ENCODE peak calls at places on chromosomes 1 and 21, in seven cellular contexts. O, F, Z, E, D, U and V are unnamed samples.
A peak's percentile ranks its signal among the peaks of the same experiment; 100 is the strongest.

GRCh38 chr1:205827623-205828022 is 14.6 kb upstream of the SLC41A1 start:
- DNase-seq in O (no peak), F (no peak), Z (no peak), E (no peak), D (no peak), U (no peak), V (no peak)

GRCh38 chr21:34796518-34797201 is 127.9 kb downstream of the CLIC6 start:
- DNase-seq in O (no peak), F (no peak), Z (no peak), E (no peak), D (no peak), U (no peak), V (no peak)

GRCh38 chr1:175725684-175726083 is 17.7 kb downstream of the TNR start:
- DNase-seq in O (no peak), F (peak; percentile 69), Z (peak; percentile 41), E (peak; percentile 62), D (no peak), U (peak; percentile 21), V (no peak)

GRCh38 chr1:21534674-21535378 is 25.6 kb downstream of the ALPL start:
- DNase-seq in O (no peak), F (peak; percentile 41), Z (peak; percentile 79), E (peak; percentile 56), D (no peak), U (peak; percentile 66), V (no peak)

GRCh38 chr1:116483481-116484309 is 87.1 kb downstream of the CD58 start:
- DNase-seq in O (no peak), F (no peak), Z (peak; percentile 57), E (no peak), D (no peak), U (no peak), V (no peak)

GRCh38 chr1:119286587-119287181 is 81.9 kb upstream of the HAO2 start:
- DNase-seq in O (no peak), F (peak; percentile 53), Z (peak; percentile 33), E (peak; percentile 62), D (no peak), U (peak; percentile 54), V (no peak)

GRCh38 chr1:212979340-212980122 is 29.2 kb downstream of the VASH2 start:
- DNase-seq in O (no peak), F (no peak), Z (no peak), E (no peak), D (no peak), U (peak; percentile 72), V (no peak)

GRCh38 chr1:22551591-22552370 is 11.5 kb upstream of the EPHA8 start:
- DNase-seq in O (no peak), F (no peak), Z (no peak), E (no peak), D (no peak), U (no peak), V (no peak)

GRCh38 chr1:5009376-5010065 is 355.1 kb downstream of the AJAP1 start:
- DNase-seq in O (no peak), F (no peak), Z (no peak), E (no peak), D (no peak), U (no peak), V (no peak)

GRCh38 chr21:33237446-33237845 is 7.7 kb downstream of the IFNAR2 start:
- DNase-seq in O (no peak), F (no peak), Z (no peak), E (no peak), D (no peak), U (no peak), V (no peak)

GRCh38 chr1:245822997-245823396 is 668.2 kb downstream of the KIF26B start:
- DNase-seq in O (no peak), F (no peak), Z (peak; percentile 97), E (no peak), D (peak; percentile 92), U (no peak), V (no peak)

GRCh38 chr1:230677200-230677599 is 34.9 kb downstream of the COG2 start:
- DNase-seq in O (no peak), F (no peak), Z (no peak), E (no peak), D (no peak), U (no peak), V (no peak)

GRCh38 chr1:56202743-56203142 is 376.6 kb downstream of the PLPP3 start:
- DNase-seq in O (no peak), F (no peak), Z (no peak), E (no peak), D (no peak), U (no peak), V (no peak)

GRCh38 chr1:165218666-165219065 is 137.8 kb downstream of the LMX1A start:
- DNase-seq in O (no peak), F (peak; percentile 57), Z (no peak), E (no peak), D (no peak), U (no peak), V (no peak)

GRCh38 chr21:31520506-31521163 is 138.9 kb upstream of the SOD1 start:
- DNase-seq in O (no peak), F (no peak), Z (no peak), E (no peak), D (no peak), U (no peak), V (no peak)

GRCh38 chr1:26538480-26539412 is 9.2 kb downstream of the RPS6KA1 start:
- DNase-seq in O (no peak), F (peak; percentile 29), Z (peak; percentile 59), E (peak; percentile 37), D (no peak), U (peak; percentile 67), V (no peak)

GRCh38 chr1:230000439-230001184 is 66.4 kb upstream of the GALNT2 start:
- DNase-seq in O (no peak), F (no peak), Z (no peak), E (no peak), D (no peak), U (no peak), V (no peak)

GRCh38 chr1:162682013-162682419 is 49.8 kb downstream of the DDR2 start:
- DNase-seq in O (no peak), F (no peak), Z (no peak), E (no peak), D (no peak), U (no peak), V (no peak)
- TF ChIP-seq CTCF in O (no peak), F (no peak), Z (no peak), E (no peak), D (no peak), U (no peak), V (no peak)

DNA sequence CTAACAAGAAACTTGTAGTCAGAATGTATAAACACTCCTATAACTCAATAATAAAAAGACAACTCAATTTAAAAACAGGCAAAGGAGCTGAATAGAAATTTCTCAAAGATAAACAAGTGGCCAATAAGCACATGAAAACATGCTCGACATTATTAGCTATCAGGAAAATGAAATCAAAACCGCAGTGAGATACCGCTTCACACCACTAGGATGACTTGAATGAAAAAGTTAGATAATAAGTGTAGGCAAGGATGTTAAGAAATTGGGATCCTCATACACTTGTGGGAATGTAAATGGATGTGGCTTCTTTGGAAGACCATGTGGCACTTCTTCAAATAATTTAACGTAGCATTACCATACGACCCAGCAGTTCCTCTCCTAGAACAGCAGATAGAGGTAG is 8.9 kb downstream of the RALGPS2 start:
- DNase-seq in O (no peak), F (no peak), Z (no peak), E (no peak), D (no peak), U (no peak), V (no peak)
- TF ChIP-seq CTCF in O (peak; percentile 32), F (peak; percentile 27), Z (peak; percentile 30), E (peak; percentile 71), D (no peak), U (no peak), V (no peak)

DNA sequence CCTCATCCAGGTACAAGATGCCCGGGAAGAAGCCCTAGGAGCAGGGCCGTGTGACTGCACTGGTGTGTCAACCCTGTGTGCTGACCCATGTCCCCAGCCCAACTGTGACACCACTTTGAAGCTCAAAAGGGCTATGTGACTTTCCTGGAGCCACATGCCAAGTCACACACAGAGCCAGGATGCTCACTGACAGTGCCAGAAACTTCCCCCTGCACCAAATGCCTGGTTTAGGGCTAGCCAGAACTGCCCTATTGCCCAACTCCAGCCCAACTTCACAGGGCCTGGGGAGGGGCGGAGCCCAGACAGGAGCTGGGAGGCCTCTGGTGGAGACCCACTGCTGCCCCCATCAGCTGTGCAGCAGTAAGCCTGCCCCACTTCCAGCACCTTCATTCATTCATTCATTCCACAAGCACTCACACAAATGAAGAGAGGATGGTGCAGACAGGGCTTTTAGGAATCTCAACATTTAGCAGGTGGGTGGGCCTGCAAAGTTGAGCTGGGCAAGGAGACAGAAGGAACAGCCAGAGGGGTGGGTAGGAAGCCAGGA is 36.7 kb downstream of the KCNQ4 start:
- DNase-seq in O (no peak), F (no peak), Z (no peak), E (no peak), D (no peak), U (no peak), V (no peak)
- TF ChIP-seq CTCF in O (no peak), F (no peak), Z (no peak), E (no peak), D (no peak), U (no peak), V (no peak)

GRCh38 chr1:32105338-32105737 is 2.5 kb upstream of the KPNA6 start:
- DNase-seq in O (no peak), F (no peak), Z (no peak), E (no peak), D (no peak), U (no peak), V (no peak)

GRCh38 chr1:32111040-32111628 is 3.3 kb downstream of the KPNA6 start:
- DNase-seq in O (no peak), F (no peak), Z (no peak), E (no peak), D (no peak), U (no peak), V (no peak)

GRCh38 chr1:32111789-32112188 is 3.9 kb downstream of the KPNA6 start:
- DNase-seq in O (no peak), F (no peak), Z (peak; percentile 25), E (no peak), D (no peak), U (no peak), V (no peak)

GRCh38 chr1:32106663-32107273 is 1.1 kb upstream of the KPNA6 start:
- DNase-seq in O (no peak), F (no peak), Z (peak; percentile 25), E (no peak), D (no peak), U (no peak), V (no peak)

DNA sequence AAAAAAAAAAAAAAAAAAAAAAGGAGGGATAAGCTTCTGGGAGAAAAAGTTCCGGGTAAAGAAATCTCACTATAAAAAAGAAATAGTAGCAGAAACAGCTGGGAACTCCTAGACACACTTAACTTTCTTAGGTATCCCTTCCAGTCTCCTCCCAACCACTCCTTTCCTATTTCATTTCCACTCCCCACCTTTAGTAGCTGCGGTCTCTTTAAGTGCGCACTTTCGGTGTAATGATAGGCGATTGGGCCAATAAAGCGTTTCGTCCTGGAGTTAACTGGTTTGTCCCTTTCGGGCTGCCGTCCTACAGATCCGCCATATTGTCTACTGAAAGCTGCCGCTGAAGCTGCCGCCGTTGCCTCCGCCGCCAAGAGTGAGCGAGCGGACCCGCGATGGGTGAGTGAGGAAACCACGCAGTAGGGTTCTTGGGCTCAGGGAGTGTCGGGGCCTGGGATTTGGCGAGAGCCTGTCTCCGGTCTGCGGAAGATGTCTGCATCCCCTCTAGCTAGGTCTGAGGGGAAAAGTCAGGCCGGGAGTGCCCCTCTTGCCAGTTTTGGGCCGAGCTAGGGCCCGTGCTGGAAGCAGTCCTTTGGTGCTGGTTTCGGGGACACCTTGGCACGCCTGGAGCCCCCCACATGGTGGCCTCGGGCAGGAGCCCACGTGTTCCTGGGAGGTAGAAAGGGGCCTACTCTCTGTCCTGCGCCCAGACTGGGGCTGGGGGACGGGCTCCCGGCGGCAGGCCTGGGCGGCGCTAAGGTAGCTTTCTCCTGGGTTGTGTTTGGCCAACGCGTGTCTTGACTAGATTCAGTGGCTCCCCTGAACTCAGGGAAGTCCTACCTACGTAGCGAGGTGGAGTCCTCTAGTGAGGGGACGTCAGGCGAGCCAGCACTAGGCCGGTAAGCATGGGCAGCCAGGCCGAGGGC is at the start of gene KPNA6:
- DNase-seq in O (peak; percentile 88), F (peak; percentile 88), Z (peak; percentile 98), E (peak; percentile 88), D (peak; percentile 93), U (peak; percentile 81), V (peak; percentile 78)
- TF ChIP-seq CTCF in O (no peak), F (no peak), Z (no peak), E (no peak), D (no peak), U (no peak), V (no peak)